ENCODE peak calls at places on chromosomes 13 and 19, in seven cellular contexts. G is neural progenitor cell, L is ELF-1, E is T-helper 9 cell, H is DND-41, P is iris pigment epithelial cell, C is fibroblast of pulmonary artery. M is an unnamed sample.
A peak's percentile ranks its signal among the peaks of the same experiment; 100 is the strongest.

GRCh38 chr13:83007226-83007625 is 875.0 kb downstream of the SLITRK1 start:
- DNase-seq in G (no peak), L (no peak), E (no peak), H (no peak), P (no peak), C (no peak), M (no peak)

GRCh38 chr13:75165543-75166230 is 316.3 kb downstream of the TBC1D4 start:
- DNase-seq in G (no peak), L (no peak), E (no peak), H (no peak), P (peak; percentile 26), C (no peak), M (no peak)

GRCh38 chr13:99311748-99312492 is 4.7 kb upstream of the GPR183 start:
- DNase-seq in G (no peak), L (no peak), E (no peak), H (no peak), P (no peak), C (no peak), M (no peak)

GRCh38 chr19:6677924-6678689 is 8.1 kb upstream of the TNFSF14 start:
- DNase-seq in G (peak; percentile 67), L (peak; percentile 89), E (peak; percentile 27), H (peak; percentile 10), P (peak; percentile 36), C (peak; percentile 52), M (peak; percentile 70)

GRCh38 chr19:35905178-35905727 is 2.8 kb downstream of the TYROBP start:
- DNase-seq in G (no peak), L (no peak), E (no peak), H (no peak), P (peak; percentile 49), C (no peak), M (no peak)

GRCh38 chr13:34654682-34655081 is 287.4 kb upstream of the NBEA start:
- DNase-seq in G (peak; percentile 18), L (no peak), E (no peak), H (no peak), P (no peak), C (no peak), M (no peak)

GRCh38 chr13:102788683-102789082 is 10.1 kb downstream of the POGLUT2 start:
- DNase-seq in G (no peak), L (no peak), E (no peak), H (no peak), P (no peak), C (no peak), M (no peak)

GRCh38 chr19:869245-870177 is 10.0 kb downstream of the CFD start:
- DNase-seq in G (no peak), L (peak; percentile 76), E (no peak), H (no peak), P (peak; percentile 93), C (peak; percentile 89), M (peak; percentile 94)

GRCh38 chr19:35609881-35610353 is 2.6 kb upstream of the HAUS5 start:
- DNase-seq in G (no peak), L (no peak), E (no peak), H (no peak), P (no peak), C (no peak), M (no peak)

GRCh38 chr13:44759723-44760360 is 183.7 kb upstream of the TSC22D1 start:
- DNase-seq in G (no peak), L (no peak), E (no peak), H (no peak), P (peak; percentile 67), C (peak; percentile 23), M (no peak)

GRCh38 chr19:3398114-3398899 is 31.9 kb downstream of the NFIC start:
- DNase-seq in G (peak; percentile 46), L (peak; percentile 53), E (no peak), H (no peak), P (peak; percentile 45), C (no peak), M (peak; percentile 94)

GRCh38 chr13:49977992-49978391 is 18.9 kb upstream of the TRIM13 start:
- DNase-seq in G (no peak), L (no peak), E (no peak), H (no peak), P (no peak), C (no peak), M (no peak)

GRCh38 chr19:10289836-10290438 is at the start of gene ICAM5:
- DNase-seq in G (no peak), L (no peak), E (no peak), H (no peak), P (no peak), C (no peak), M (no peak)

GRCh38 chr13:31409678-31410356 is 210.0 kb downstream of the B3GLCT start:
- DNase-seq in G (peak; percentile 26), L (no peak), E (no peak), H (no peak), P (peak; percentile 5), C (peak; percentile 8), M (no peak)

GRCh38 chr13:27289016-27289665 is 18.5 kb downstream of the RASL11A start:
- DNase-seq in G (no peak), L (no peak), E (no peak), H (no peak), P (no peak), C (no peak), M (no peak)

GRCh38 chr13:37811441-37811840 is 58.1 kb downstream of the TRPC4 start:
- DNase-seq in G (no peak), L (no peak), E (no peak), H (no peak), P (peak; percentile 81), C (peak; percentile 35), M (no peak)

GRCh38 chr19:33278403-33279269 is 23.7 kb downstream of the CEBPA start:
- DNase-seq in G (no peak), L (no peak), E (no peak), H (no peak), P (no peak), C (no peak), M (peak; percentile 66)

GRCh38 chr13:66528903-66529576 is 701.1 kb downstream of the PCDH9 start:
- DNase-seq in G (no peak), L (no peak), E (no peak), H (no peak), P (no peak), C (no peak), M (no peak)

GRCh38 chr13:110269509-110270185 is 37.3 kb downstream of the COL4A1 start:
- DNase-seq in G (no peak), L (no peak), E (no peak), H (no peak), P (no peak), C (no peak), M (no peak)

GRCh38 chr13:38866649-38867048 is 124.0 kb downstream of the STOML3 start:
- DNase-seq in G (no peak), L (no peak), E (no peak), H (no peak), P (no peak), C (no peak), M (no peak)

GRCh38 chr13:114079601-114080536 is 52.6 kb downstream of the RASA3 start:
- DNase-seq in G (no peak), L (peak; percentile 1), E (no peak), H (no peak), P (no peak), C (no peak), M (peak; percentile 73)

GRCh38 chr13:40189885-40190655 is 476.4 kb downstream of the FOXO1 start:
- DNase-seq in G (peak; percentile 75), L (peak; percentile 62), E (no peak), H (no peak), P (no peak), C (no peak), M (no peak)

GRCh38 chr13:59447846-59448620 is 715.7 kb downstream of the DIAPH3 start:
- DNase-seq in G (peak; percentile 39), L (peak; percentile 85), E (no peak), H (no peak), P (peak; percentile 66), C (peak; percentile 40), M (no peak)

GRCh38 chr19:30681162-30681996 is 309.2 kb downstream of the ZNF536 start:
- DNase-seq in G (no peak), L (no peak), E (no peak), H (no peak), P (no peak), C (no peak), M (no peak)

GRCh38 chr19:17205237-17206140 is 9.7 kb upstream of the USE1 start:
- DNase-seq in G (peak; percentile 75), L (peak; percentile 87), E (peak; percentile 27), H (peak; percentile 52), P (peak; percentile 62), C (peak; percentile 75), M (no peak)

GRCh38 chr19:6067975-6068374 is 42.3 kb downstream of the RFX2 start:
- DNase-seq in G (no peak), L (no peak), E (no peak), H (no peak), P (no peak), C (no peak), M (peak; percentile 15)

GRCh38 chr19:29741776-29742175 is 26.7 kb upstream of the C19orf12 start:
- DNase-seq in G (no peak), L (peak; percentile 28), E (no peak), H (no peak), P (no peak), C (no peak), M (peak; percentile 39)

GRCh38 chr13:109945206-109945960 is 159.0 kb upstream of the IRS2 start:
- DNase-seq in G (no peak), L (no peak), E (no peak), H (no peak), P (peak; percentile 96), C (peak; percentile 75), M (no peak)

GRCh38 chr19:17719730-17720486 is 628 bp downstream of the MAP1S start:
- DNase-seq in G (peak; percentile 37), L (peak; percentile 46), E (peak; percentile 12), H (peak; percentile 31), P (no peak), C (no peak), M (peak; percentile 86)

GRCh38 chr19:4803736-4804695 is 12.5 kb downstream of the FEM1A start:
- DNase-seq in G (peak; percentile 93), L (peak; percentile 85), E (peak; percentile 51), H (peak; percentile 80), P (peak; percentile 26), C (peak; percentile 44), M (peak; percentile 80)

GRCh38 chr19:3586124-3586626 is 897 bp downstream of the GIPC3 start:
- DNase-seq in G (peak; percentile 79), L (peak; percentile 47), E (peak; percentile 43), H (peak; percentile 33), P (no peak), C (no peak), M (no peak)

GRCh38 chr13:27432180-27432579 is 7.8 kb downstream of the GTF3A start:
- DNase-seq in G (no peak), L (no peak), E (no peak), H (no peak), P (no peak), C (no peak), M (no peak)

GRCh38 chr19:47157455-47158321 is 27.1 kb downstream of the SAE1 start:
- DNase-seq in G (peak; percentile 62), L (peak; percentile 92), E (no peak), H (peak; percentile 74), P (peak; percentile 77), C (peak; percentile 86), M (no peak)

GRCh38 chr19:42066075-42066754 is 3.8 kb downstream of the GRIK5 start:
- DNase-seq in G (peak; percentile 70), L (peak; percentile 82), E (no peak), H (peak; percentile 61), P (peak; percentile 24), C (peak; percentile 10), M (peak; percentile 68)

M was measured in kidney.